ENCODE peak calls at places on chromosomes 3 and 15, in seven cellular contexts. S is fibroblast of lung; C is IMR-90; F is astrocyte of the cerebellum; K is AG10803; H is right atrium auricular region; X is CD4-positive, CD25-positive, alpha-beta regulatory T cell. O is an unnamed sample.

GRCh38 chr3:168952551-168952950 is 711.0 kb downstream of the MECOM start:
- DNase-seq in S (peak; percentile 43), C (peak; percentile 47), F (peak; percentile 40), K (peak; percentile 42), H (no peak), X (no peak), O (peak; percentile 36)

GRCh38 chr3:159764211-159765024 is 224.2 kb upstream of the IL12A start:
- DNase-seq in S (peak; percentile 77), C (peak; percentile 76), F (no peak), K (peak; percentile 86), H (peak; percentile 66), X (no peak), O (peak; percentile 90)

GRCh38 chr3:13790376-13791219 is 89.3 kb downstream of the WNT7A start:
- DNase-seq in S (no peak), C (no peak), F (no peak), K (no peak), H (no peak), X (no peak), O (no peak)

GRCh38 chr3:30321065-30321464 is 285.3 kb upstream of the TGFBR2 start:
- DNase-seq in S (peak; percentile 51), C (no peak), F (no peak), K (no peak), H (no peak), X (no peak), O (no peak)

GRCh38 chr3:14879161-14879888 is 60.6 kb downstream of the FGD5 start:
- DNase-seq in S (no peak), C (no peak), F (no peak), K (no peak), H (no peak), X (no peak), O (no peak)

GRCh38 chr15:78640840-78641733 is at the start of gene CHRNB4:
- DNase-seq in S (peak; percentile 37), C (no peak), F (no peak), K (no peak), H (no peak), X (no peak), O (no peak)

GRCh38 chr15:69526696-69527095 is 74.1 kb downstream of the RPLP1 start:
- DNase-seq in S (no peak), C (no peak), F (no peak), K (no peak), H (no peak), X (no peak), O (no peak)

GRCh38 chr3:51813539-51813938 is 34.5 kb upstream of the IQCF6 start:
- DNase-seq in S (no peak), C (no peak), F (no peak), K (no peak), H (no peak), X (no peak), O (no peak)

GRCh38 chr3:58052373-58053273 is 44.4 kb downstream of the FLNB start:
- DNase-seq in S (peak; percentile 99), C (peak; percentile 99), F (peak; percentile 96), K (peak; percentile 94), H (peak; percentile 92), X (no peak), O (peak; percentile 97)

GRCh38 chr3:99716463-99716995 is 78.1 kb downstream of the COL8A1 start:
- DNase-seq in S (peak; percentile 30), C (no peak), F (no peak), K (no peak), H (no peak), X (no peak), O (no peak)

GRCh38 chr3:149667576-149667975 is 9.8 kb upstream of the WWTR1 start:
- DNase-seq in S (peak; percentile 37), C (no peak), F (no peak), K (peak; percentile 30), H (no peak), X (no peak), O (no peak)

GRCh38 chr3:69081583-69082262 is 1.6 kb upstream of the UBA3 start:
- DNase-seq in S (peak; percentile 58), C (no peak), F (no peak), K (no peak), H (no peak), X (no peak), O (no peak)

GRCh38 chr3:40497288-40497687 is 8.6 kb upstream of the ZNF620 start:
- DNase-seq in S (no peak), C (no peak), F (no peak), K (no peak), H (no peak), X (no peak), O (no peak)

GRCh38 chr15:58741032-58741431 is 8.5 kb downstream of the ADAM10 start:
- DNase-seq in S (no peak), C (no peak), F (no peak), K (no peak), H (no peak), X (no peak), O (no peak)

GRCh38 chr15:53581513-53581912 is 177.9 kb downstream of the WDR72 start:
- DNase-seq in S (no peak), C (no peak), F (no peak), K (no peak), H (no peak), X (no peak), O (no peak)

GRCh38 chr3:414063-414462 is 217.5 kb downstream of the CHL1 start:
- DNase-seq in S (peak; percentile 1), C (peak; percentile 10), F (peak; percentile 4), K (peak; percentile 1), H (no peak), X (no peak), O (no peak)

GRCh38 chr3:58874248-58874741 is 175.5 kb downstream of the CFAP20DC start:
- DNase-seq in S (peak; percentile 38), C (peak; percentile 28), F (no peak), K (peak; percentile 9), H (no peak), X (no peak), O (peak; percentile 33)

GRCh38 chr15:89982315-89983055 is 18.6 kb upstream of the ZNF710 start:
- DNase-seq in S (no peak), C (no peak), F (no peak), K (no peak), H (no peak), X (no peak), O (no peak)

GRCh38 chr15:65028338-65028737 is 1.1 kb downstream of the MTFMT start:
- DNase-seq in S (no peak), C (no peak), F (no peak), K (no peak), H (no peak), X (no peak), O (no peak)

GRCh38 chr3:114872056-114872455 is 275.0 kb downstream of the ZBTB20 start:
- DNase-seq in S (no peak), C (peak; percentile 16), F (no peak), K (peak; percentile 58), H (no peak), X (no peak), O (no peak)
- H3K4me3 ChIP-seq in S (no peak overlapping the region), C (no peak overlapping the region), F (no peak overlapping the region), K (no peak overlapping the region), H (no peak overlapping the region), X (no peak overlapping the region), O (no peak overlapping the region)

GRCh38 chr15:75042730-75043508 is 19.5 kb downstream of the PPCDC start:
- DNase-seq in S (peak; percentile 44), C (peak; percentile 64), F (no peak), K (peak; percentile 41), H (peak; percentile 89), X (peak; percentile 41), O (peak; percentile 38)
- H3K4me3 ChIP-seq in S (no peak overlapping the region), C (no peak overlapping the region), F (no peak overlapping the region), K (peak overlapping the region; percentile 12), H (no peak overlapping the region), X (no peak overlapping the region), O (peak overlapping the region; percentile 4)

GRCh38 chr15:100975043-100975442 is 55.9 kb downstream of the LRRK1 start:
- DNase-seq in S (no peak), C (no peak), F (no peak), K (no peak), H (no peak), X (no peak), O (no peak)

GRCh38 chr15:100972975-100973350 is 53.8 kb downstream of the LRRK1 start:
- DNase-seq in S (no peak), C (no peak), F (no peak), K (no peak), H (no peak), X (no peak), O (no peak)

GRCh38 chr15:100968043-100968966 is 49.1 kb downstream of the LRRK1 start:
- DNase-seq in S (peak; percentile 91), C (peak; percentile 81), F (peak; percentile 52), K (peak; percentile 66), H (no peak), X (no peak), O (peak; percentile 50)

GRCh38 chr15:100973351-100974034 is 54.3 kb downstream of the LRRK1 start:
- DNase-seq in S (peak; percentile 18), C (no peak), F (no peak), K (no peak), H (no peak), X (no peak), O (no peak)
- H3K4me3 ChIP-seq in S (no peak overlapping the region), C (peak overlapping the region; percentile 29), F (peak overlapping the region; percentile 41), K (no peak overlapping the region), H (no peak overlapping the region), X (no peak overlapping the region), O (no peak overlapping the region)

DNA sequence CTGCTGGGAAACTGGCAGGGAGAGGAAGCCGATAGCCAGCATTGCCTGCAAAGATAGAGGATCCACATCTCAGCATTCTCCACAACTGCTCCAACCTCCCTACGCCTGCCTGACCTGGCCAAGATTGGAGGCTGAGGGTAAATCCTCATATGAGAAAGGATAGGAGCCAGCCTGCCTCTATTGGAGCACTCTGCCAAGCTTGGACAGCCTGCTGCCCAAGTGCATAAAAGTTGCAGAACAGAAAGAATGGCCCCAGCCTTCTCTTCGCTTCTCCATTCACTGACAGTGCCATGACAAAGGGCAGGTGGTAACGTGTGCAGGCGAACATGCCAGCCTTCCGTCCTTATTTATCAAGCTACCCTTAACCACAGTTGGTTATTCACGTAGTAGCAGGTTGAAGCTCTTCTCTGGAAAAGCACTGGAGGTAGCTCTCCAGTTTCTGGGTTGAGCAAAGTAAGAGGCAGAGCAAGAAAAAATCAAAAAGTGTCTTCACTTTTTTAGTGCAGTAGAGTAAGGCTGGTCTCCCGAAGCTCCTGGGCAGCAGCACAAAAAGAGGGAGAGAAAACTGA is 4.3 kb downstream of the BMF start:
- DNase-seq in S (no peak), C (no peak), F (no peak), K (no peak), H (no peak), X (no peak), O (no peak)
- H3K4me3 ChIP-seq in S (no peak overlapping the region), C (no peak overlapping the region), F (no peak overlapping the region), K (no peak overlapping the region), H (no peak overlapping the region), X (no peak overlapping the region), O (no peak overlapping the region)